ENCODE peak calls at places on chromosomes 5 and 9, in ten cellular contexts. R is T-helper 2 cell treated with Interferon-gamma antibody and Interleukin-4, amounts not matched to agents 5 μg/mL and 100 μg/mL, for 36 hours; Y is NCI-H345; W is HEK293T; C is stimulated activated CD4-positive, alpha-beta T cell treated with anti-CD3 and anti-CD28 coated beads, Interleukin-15, amount 100 ng/mL, for 48 hours; P is naive thymus-derived CD4-positive, alpha-beta T cell; E is HuH-7.5; J is myocyte; V is uterus; B is nephron progenitor cell. Z is an unnamed sample.

GRCh38 chr5:126808619-126809018 is 31.7 kb downstream of the LMNB1 start:
- DNase-seq in C (no peak), V (no peak), W (peak; percentile 28), P (no peak), B (no peak), E (no peak), J (peak; percentile 56), Y (no peak), R (no peak), Z (no peak)

GRCh38 chr5:76175821-76176403 is 92.7 kb downstream of the SV2C start:
- DNase-seq in C (no peak), E (no peak), R (no peak), P (no peak), Y (no peak), J (no peak), W (no peak), B (peak; percentile 8), V (no peak), Z (no peak)

GRCh38 chr5:172733179-172733973 is 37.6 kb downstream of the DUSP1 start:
- DNase-seq in R (no peak), J (peak; percentile 99), E (no peak), W (no peak), C (no peak), B (peak; percentile 37), V (peak; percentile 87), P (no peak), Y (no peak), Z (peak; percentile 95)

GRCh38 chr5:118253401-118254061 is 734.8 kb downstream of the DTWD2 start:
- DNase-seq in J (no peak), R (no peak), W (no peak), C (no peak), P (no peak), B (no peak), Y (no peak), V (no peak), E (no peak), Z (no peak)

GRCh38 chr5:40221796-40222195 is 457.9 kb upstream of the PTGER4 start:
- DNase-seq in W (no peak), P (no peak), B (no peak), V (no peak), E (no peak), C (no peak), Y (no peak), R (no peak), J (peak; percentile 85), Z (peak; percentile 80)

GRCh38 chr9:19748278-19749126 is 40.3 kb downstream of the SLC24A2 start:
- DNase-seq in E (no peak), C (no peak), V (no peak), P (no peak), R (peak; percentile 24), W (no peak), Y (no peak), J (no peak), B (no peak), Z (no peak)

GRCh38 chr9:93307468-93308157 is 123.7 kb downstream of the WNK2 start:
- DNase-seq in J (no peak), C (no peak), B (no peak), R (no peak), E (no peak), P (no peak), V (peak; percentile 10), Y (no peak), W (no peak), Z (no peak)

GRCh38 chr5:174425964-174426290 is 298.5 kb upstream of the MSX2 start:
- DNase-seq in W (no peak), E (no peak), P (no peak), C (no peak), V (no peak), R (no peak), B (no peak), J (no peak), Y (peak; percentile 1), Z (no peak)

GRCh38 chr5:170571331-170571731 is 67.5 kb downstream of the KCNIP1 start:
- DNase-seq in P (no peak), C (no peak), R (no peak), V (no peak), B (no peak), Y (no peak), J (peak; percentile 40), E (no peak), W (no peak), Z (peak; percentile 28)

GRCh38 chr9:77764894-77765780 is 117.0 kb upstream of the GNA14 start:
- DNase-seq in C (no peak), E (no peak), W (peak; percentile 13), B (no peak), V (no peak), R (no peak), J (peak; percentile 31), P (no peak), Y (peak; percentile 7), Z (peak; percentile 43)

GRCh38 chr9:122322553-122322952 is 48.3 kb upstream of the PTGS1 start:
- DNase-seq in P (no peak), V (no peak), R (no peak), W (no peak), J (peak; percentile 31), E (no peak), B (no peak), Y (no peak), C (no peak), Z (no peak)

GRCh38 chr5:169350759-169351240 is 49.9 kb upstream of the SLIT3 start:
- DNase-seq in E (no peak), W (no peak), B (no peak), R (no peak), J (peak; percentile 12), V (no peak), P (no peak), Y (no peak), C (no peak), Z (peak; percentile 76)

GRCh38 chr9:34328500-34328982 is 527 bp downstream of the KIF24 start:
- DNase-seq in P (no peak), B (no peak), W (peak; percentile 27), J (no peak), E (peak; percentile 17), Y (peak; percentile 62), R (no peak), V (no peak), C (no peak), Z (no peak)

GRCh38 chr9:92607773-92608172 is 62.2 kb downstream of the IPPK start:
- DNase-seq in J (peak; percentile 60), E (no peak), P (no peak), V (no peak), R (no peak), C (no peak), W (no peak), B (peak; percentile 23), Y (peak; percentile 86), Z (peak; percentile 42)

GRCh38 chr9:9122230-9122875 is 1322.8 kb upstream of the DMAC1 start:
- DNase-seq in Y (no peak), V (no peak), R (no peak), W (no peak), J (no peak), E (no peak), C (no peak), P (no peak), B (no peak), Z (no peak)

GRCh38 chr9:94175669-94176068 is 83.4 kb upstream of the ZNF169 start:
- DNase-seq in V (no peak), R (no peak), Y (no peak), B (no peak), W (no peak), E (no peak), P (no peak), J (no peak), C (no peak), Z (peak; percentile 15)

GRCh38 chr5:10656176-10656830 is 92.4 kb downstream of the ANKRD33B start:
- DNase-seq in Y (no peak), W (no peak), V (no peak), R (no peak), B (no peak), E (no peak), C (no peak), J (no peak), P (no peak), Z (no peak)

GRCh38 chr5:53362521-53362941 is 117.9 kb upstream of the FST start:
- DNase-seq in Y (no peak), B (no peak), E (no peak), V (no peak), W (no peak), J (peak; percentile 87), P (no peak), C (no peak), R (no peak), Z (peak; percentile 95)

GRCh38 chr9:135601988-135602387 is 37.4 kb downstream of the GLT6D1 start:
- DNase-seq in C (no peak), Y (no peak), J (no peak), B (no peak), V (no peak), P (no peak), R (no peak), E (no peak), W (no peak), Z (no peak)

GRCh38 chr5:1516615-1517601 is 6.9 kb downstream of the LPCAT1 start:
- DNase-seq in B (no peak), J (no peak), W (no peak), R (no peak), Y (no peak), P (no peak), C (no peak), V (peak; percentile 8), E (no peak), Z (peak; percentile 14)

GRCh38 chr5:154351566-154351965 is 94.2 kb upstream of the SAP30L start:
- DNase-seq in V (no peak), J (no peak), W (no peak), Y (no peak), B (no peak), P (no peak), E (no peak), R (no peak), C (no peak), Z (no peak)

GRCh38 chr5:31824886-31825774 is 186.2 kb downstream of the PDZD2 start:
- DNase-seq in E (peak; percentile 15), J (peak; percentile 55), W (peak; percentile 57), C (no peak), R (peak; percentile 6), P (peak; percentile 29), V (peak; percentile 59), B (peak; percentile 39), Y (peak; percentile 69), Z (peak; percentile 38)

GRCh38 chr5:54254482-54255198 is 55.7 kb downstream of the ARL15 start:
- DNase-seq in P (no peak), V (no peak), B (no peak), J (peak; percentile 27), E (no peak), C (no peak), Y (no peak), W (no peak), R (no peak), Z (no peak)

GRCh38 chr9:137619240-137620090 is 660 bp downstream of the EHMT1 start:
- DNase-seq in R (no peak), W (peak; percentile 50), V (no peak), B (peak; percentile 44), Y (no peak), P (peak; percentile 32), C (no peak), E (peak; percentile 71), J (peak; percentile 48), Z (no peak)

GRCh38 chr9:69380811-69381210 is 55.8 kb downstream of the ENTREP1 start:
- DNase-seq in B (no peak), V (no peak), R (no peak), W (no peak), P (no peak), J (peak; percentile 93), E (no peak), C (no peak), Y (no peak), Z (peak; percentile 32)

GRCh38 chr9:42852133-42852532 is 668.7 kb downstream of the SPATA31A6 start:
- DNase-seq in W (no peak), R (peak; percentile 58), Y (no peak), B (peak; percentile 49), E (no peak), C (no peak), V (peak; percentile 35), J (no peak), P (no peak), Z (no peak)

GRCh38 chr9:129472651-129473102 is 148.2 kb downstream of the C9orf50 start:
- DNase-seq in P (no peak), R (no peak), C (no peak), V (no peak), B (no peak), J (no peak), W (no peak), E (no peak), Y (no peak), Z (no peak)

GRCh38 chr9:125436613-125437443 is 175.2 kb downstream of the GAPVD1 start:
- DNase-seq in C (no peak), P (no peak), V (no peak), Y (no peak), B (no peak), E (no peak), R (no peak), W (no peak), J (no peak), Z (no peak)